ENCODE peak calls at places on chromosomes 1 and 21, in seven cellular contexts. F is NCI-H1105 treated with DMSO at 0.1 percent for 48 hours; N is ACHN; G is fibroblast of pulmonary artery; M is activated naive CD8-positive, alpha-beta T cell treated with anti-CD3 and anti-CD28 coated beads, Interleukin-2, amount 50 U/mL, for 24 hours; K is renal cortical epithelial cell; W is CD8-positive, alpha-beta memory T cell. D is an unnamed sample.
A peak's percentile ranks its signal among the peaks of the same experiment; 100 is the strongest.

GRCh38 chr1:227944931-227945890 is 2.5 kb downstream of the WNT9A start:
- DNase-seq in F (no peak), N (no peak), G (no peak), M (no peak), K (no peak), W (no peak), D (no peak)

GRCh38 chr21:39705849-39706248 is 39.1 kb upstream of the IGSF5 start:
- DNase-seq in F (no peak), N (peak; percentile 15), G (no peak), M (no peak), K (no peak), W (no peak), D (no peak)

GRCh38 chr1:62247391-62248168 is 52.9 kb downstream of the L1TD1 start:
- DNase-seq in F (peak; percentile 59), N (no peak), G (no peak), M (no peak), K (no peak), W (no peak), D (no peak)

GRCh38 chr1:240466509-240466908 is 145.4 kb downstream of the GREM2 start:
- DNase-seq in F (no peak), N (no peak), G (no peak), M (no peak), K (no peak), W (no peak), D (no peak)

GRCh38 chr21:46253610-46254124 is 25.1 kb upstream of the LSS start:
- DNase-seq in F (no peak), N (no peak), G (peak; percentile 40), M (peak; percentile 25), K (no peak), W (peak; percentile 35), D (no peak)

GRCh38 chr21:7917729-7918128 is 2603.7 kb upstream of the TPTE start:
- DNase-seq in F (no peak), N (no peak), G (no peak), M (no peak), K (peak; percentile 29), W (no peak), D (no peak)

GRCh38 chr1:230205719-230206198 is 138.7 kb downstream of the GALNT2 start:
- DNase-seq in F (no peak), N (no peak), G (peak; percentile 63), M (no peak), K (no peak), W (no peak), D (no peak)

GRCh38 chr1:90821152-90821792 is 104.2 kb upstream of the BARHL2 start:
- DNase-seq in F (no peak), N (no peak), G (no peak), M (no peak), K (peak; percentile 4), W (no peak), D (no peak)

GRCh38 chr1:204650911-204651570 is 34.5 kb downstream of the LRRN2 start:
- DNase-seq in F (no peak), N (no peak), G (no peak), M (no peak), K (peak; percentile 4), W (no peak), D (no peak)

GRCh38 chr1:38243106-38243505 is 196.5 kb upstream of the POU3F1 start:
- DNase-seq in F (no peak), N (no peak), G (no peak), M (no peak), K (peak; percentile 18), W (no peak), D (no peak)

GRCh38 chr1:208921259-208921658 is 662.3 kb upstream of the CAMK1G start:
- DNase-seq in F (no peak), N (no peak), G (no peak), M (no peak), K (no peak), W (no peak), D (no peak)

GRCh38 chr1:246291141-246291540 is 215.9 kb downstream of the SMYD3 start:
- DNase-seq in F (peak; percentile 47), N (no peak), G (no peak), M (no peak), K (no peak), W (no peak), D (no peak)

GRCh38 chr1:98389809-98390208 is 271.7 kb upstream of the SNX7 start:
- DNase-seq in F (no peak), N (no peak), G (peak; percentile 63), M (no peak), K (peak; percentile 62), W (no peak), D (no peak)

GRCh38 chr1:115791816-115792215 is 23.3 kb upstream of the CASQ2 start:
- DNase-seq in F (no peak), N (no peak), G (no peak), M (no peak), K (no peak), W (no peak), D (no peak)

GRCh38 chr1:156122086-156122485 is 7.6 kb downstream of the LMNA start:
- DNase-seq in F (no peak), N (no peak), G (no peak), M (no peak), K (no peak), W (no peak), D (no peak)

GRCh38 chr1:5744342-5744741 is 247.9 kb downstream of the NPHP4 start:
- DNase-seq in F (no peak), N (no peak), G (no peak), M (no peak), K (no peak), W (no peak), D (no peak)

GRCh38 chr1:41758904-41759548 is 159.7 kb downstream of the HIVEP3 start:
- DNase-seq in F (no peak), N (no peak), G (peak; percentile 95), M (no peak), K (peak; percentile 90), W (no peak), D (no peak)

GRCh38 chr21:28639742-28640141 is 352.9 kb downstream of the LTN1 start:
- DNase-seq in F (no peak), N (no peak), G (peak; percentile 71), M (no peak), K (no peak), W (no peak), D (no peak)

GRCh38 chr1:112092656-112093371 is 103.3 kb upstream of the KCND3 start:
- DNase-seq in F (no peak), N (no peak), G (no peak), M (no peak), K (no peak), W (no peak), D (no peak)

GRCh38 chr1:178037510-178038253 is 56.2 kb upstream of the RASAL2 start:
- DNase-seq in F (peak; percentile 7), N (peak; percentile 92), G (peak; percentile 82), M (no peak), K (peak; percentile 48), W (no peak), D (peak; percentile 69)

GRCh38 chr1:70887936-70888335 is 159.7 kb downstream of the PTGER3 start:
- DNase-seq in F (no peak), N (no peak), G (no peak), M (no peak), K (peak; percentile 31), W (no peak), D (no peak)

GRCh38 chr21:25507522-25507921 is 99.8 kb downstream of the MRPL39 start:
- DNase-seq in F (no peak), N (no peak), G (no peak), M (no peak), K (no peak), W (no peak), D (no peak)

GRCh38 chr1:89276690-89277089 is 4.0 kb upstream of the GBP5 start:
- DNase-seq in F (no peak), N (peak; percentile 12), G (peak; percentile 28), M (no peak), K (peak; percentile 21), W (no peak), D (no peak)

GRCh38 chr1:96234299-96234698 is 487.3 kb upstream of the PTBP2 start:
- DNase-seq in F (peak; percentile 96), N (no peak), G (peak; percentile 73), M (no peak), K (peak; percentile 41), W (no peak), D (no peak)

GRCh38 chr1:208170252-208170651 is 73.9 kb downstream of the PLXNA2 start:
- DNase-seq in F (peak; percentile 89), N (no peak), G (no peak), M (no peak), K (peak; percentile 41), W (no peak), D (no peak)